ENCODE peak calls at places on chromosomes 11 and 22, in six cellular contexts. Z, I, U, J, T and A are unnamed samples.

GRCh38 chr11:14150878-14151277 is 188.4 kb downstream of the SPON1 start:
- DNase-seq in Z (no peak), I (no peak), U (no peak), J (no peak), T (no peak), A (no peak)

GRCh38 chr22:50228366-50228765 is 16.5 kb downstream of the TUBGCP6 start:
- DNase-seq in Z (no peak), I (no peak), U (no peak), J (no peak), T (no peak), A (no peak)

GRCh38 chr22:30486661-30487115 is 14.9 kb upstream of the SEC14L3 start:
- DNase-seq in Z (no peak), I (no peak), U (no peak), J (no peak), T (peak), A (no peak)

GRCh38 chr22:20545681-20546521 is 38.5 kb downstream of the MED15 start:
- DNase-seq in Z (no peak), I (no peak), U (no peak), J (no peak), T (no peak), A (no peak)

GRCh38 chr11:57618438-57618837 is 21.0 kb downstream of the SERPING1 start:
- DNase-seq in Z (no peak), I (no peak), U (no peak), J (no peak), T (no peak), A (no peak)

GRCh38 chr22:37266581-37267127 is 15.7 kb upstream of the CYTH4 start:
- DNase-seq in Z (no peak), I (no peak), U (no peak), J (no peak), T (no peak), A (no peak)

GRCh38 chr22:20996031-20996410 is 5.9 kb downstream of the THAP7 start:
- DNase-seq in Z (no peak), I (no peak), U (no peak), J (no peak), T (no peak), A (no peak)

GRCh38 chr11:43403357-43404231 is 44.9 kb downstream of the TTC17 start:
- DNase-seq in Z (no peak), I (no peak), U (no peak), J (no peak), T (no peak), A (no peak)

GRCh38 chr11:63996512-63996911 is 10.3 kb downstream of the OTUB1 start:
- DNase-seq in Z (peak), I (no peak), U (no peak), J (no peak), T (no peak), A (no peak)
- TF ChIP-seq CTCF in Z (no peak), I (no peak), U (no peak), J (no peak), T (no peak), A (no peak)

GRCh38 chr11:101975734-101976133 is 59.4 kb upstream of the ANGPTL5 start:
- DNase-seq in Z (no peak), I (no peak), U (no peak), J (no peak), T (no peak), A (no peak)

GRCh38 chr11:101974771-101975170 is 58.4 kb upstream of the ANGPTL5 start:
- DNase-seq in Z (no peak), I (no peak), U (no peak), J (no peak), T (no peak), A (no peak)

DNA sequence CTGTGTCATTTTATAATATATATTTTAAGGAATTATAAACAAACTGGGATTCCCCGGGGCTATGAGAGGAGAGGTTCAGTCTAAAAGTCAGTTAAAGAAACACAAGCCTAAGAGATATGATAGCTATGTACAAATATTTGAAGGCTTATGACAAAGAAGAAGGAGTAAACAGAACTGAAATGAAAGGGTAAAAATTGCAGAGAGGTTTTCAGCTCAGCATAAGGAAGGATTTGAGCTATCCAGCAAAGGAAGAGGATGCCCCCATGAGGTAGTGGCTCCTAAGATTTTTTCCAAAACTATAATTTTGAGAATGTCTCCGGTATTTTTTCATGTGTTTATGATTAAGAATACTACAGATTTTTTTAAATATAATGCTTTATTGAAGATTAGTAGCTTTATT is 57.9 kb upstream of the ANGPTL5 start:
- DNase-seq in Z (no peak), I (peak), U (no peak), J (no peak), T (no peak), A (no peak)
- TF ChIP-seq CTCF in Z (no peak), I (peak), U (no peak), J (no peak), T (no peak), A (no peak)

GRCh38 chr11:3046190-3046589 is 11.0 kb downstream of the CARS1 start:
- DNase-seq in Z (no peak), I (no peak), U (peak), J (no peak), T (no peak), A (peak)
- TF ChIP-seq CTCF in Z (no peak), I (no peak), U (no peak), J (no peak), T (no peak), A (peak)

DNA sequence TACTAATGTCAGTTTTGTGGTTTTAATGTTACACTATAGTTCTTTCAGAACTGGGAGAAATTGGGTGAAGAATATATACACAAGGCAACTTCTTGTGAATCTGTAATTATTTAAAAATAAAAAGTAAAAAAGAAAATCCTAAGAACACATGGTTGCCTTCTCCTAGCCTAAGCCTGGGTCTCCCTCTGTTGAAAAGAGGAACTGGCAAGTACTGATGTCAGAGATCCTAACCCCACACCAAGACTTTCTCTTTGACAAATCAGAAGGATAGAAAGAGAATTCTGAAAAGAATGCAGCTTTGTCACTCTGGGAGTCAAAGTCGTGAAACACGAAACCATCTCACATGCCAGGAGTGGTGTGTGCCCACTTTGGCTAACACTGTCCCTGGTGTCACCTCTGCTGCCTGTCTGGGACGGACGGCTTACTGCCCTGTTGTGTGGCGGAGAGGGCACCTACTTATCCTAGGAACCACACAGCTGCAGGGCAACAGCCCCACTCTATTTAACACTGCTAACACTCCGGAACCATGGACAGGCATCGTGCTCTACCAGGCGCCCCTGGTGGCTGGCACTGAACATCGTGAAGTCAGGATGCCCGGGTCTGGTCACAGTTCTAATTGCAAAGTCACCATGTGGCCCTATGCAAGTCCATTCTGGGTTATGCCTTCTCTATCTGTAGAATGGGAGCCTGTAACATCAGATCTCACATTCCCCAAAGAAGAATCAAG is 108.8 kb upstream of the CD82 start:
- DNase-seq in Z (no peak), I (no peak), U (peak), J (no peak), T (peak), A (peak)
- TF ChIP-seq CTCF in Z (peak), I (peak), U (peak), J (no peak), T (no peak), A (peak)

GRCh38 chr11:117081908-117082307 is 16.3 kb downstream of the SIK3 start:
- DNase-seq in Z (no peak), I (no peak), U (no peak), J (no peak), T (no peak), A (no peak)
- TF ChIP-seq CTCF in Z (peak), I (no peak), U (no peak), J (no peak), T (no peak), A (peak)

DNA sequence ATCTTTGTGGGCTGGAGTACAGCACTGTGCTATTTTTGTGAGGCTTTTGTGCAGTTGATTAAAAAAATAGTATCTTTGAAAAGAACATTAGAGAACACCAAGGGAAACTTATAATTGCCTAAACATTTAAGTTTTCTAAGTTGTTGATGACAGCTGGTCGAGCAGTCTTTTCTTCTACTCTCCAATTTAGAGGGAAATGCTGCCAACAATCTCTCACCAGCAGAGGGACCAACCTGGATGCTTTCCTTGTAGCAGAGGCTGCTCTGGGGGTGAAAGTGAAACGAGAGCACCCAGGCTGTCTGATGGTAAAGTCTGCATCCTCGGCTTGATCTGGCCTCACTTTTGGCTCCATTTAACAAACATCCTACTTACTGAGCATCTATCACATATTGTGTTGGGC is 1286.5 kb upstream of the TENM4 start:
- DNase-seq in Z (no peak), I (no peak), U (peak), J (no peak), T (peak), A (peak)
- TF ChIP-seq CTCF in Z (peak), I (peak), U (no peak), J (no peak), T (peak), A (peak)

DNA sequence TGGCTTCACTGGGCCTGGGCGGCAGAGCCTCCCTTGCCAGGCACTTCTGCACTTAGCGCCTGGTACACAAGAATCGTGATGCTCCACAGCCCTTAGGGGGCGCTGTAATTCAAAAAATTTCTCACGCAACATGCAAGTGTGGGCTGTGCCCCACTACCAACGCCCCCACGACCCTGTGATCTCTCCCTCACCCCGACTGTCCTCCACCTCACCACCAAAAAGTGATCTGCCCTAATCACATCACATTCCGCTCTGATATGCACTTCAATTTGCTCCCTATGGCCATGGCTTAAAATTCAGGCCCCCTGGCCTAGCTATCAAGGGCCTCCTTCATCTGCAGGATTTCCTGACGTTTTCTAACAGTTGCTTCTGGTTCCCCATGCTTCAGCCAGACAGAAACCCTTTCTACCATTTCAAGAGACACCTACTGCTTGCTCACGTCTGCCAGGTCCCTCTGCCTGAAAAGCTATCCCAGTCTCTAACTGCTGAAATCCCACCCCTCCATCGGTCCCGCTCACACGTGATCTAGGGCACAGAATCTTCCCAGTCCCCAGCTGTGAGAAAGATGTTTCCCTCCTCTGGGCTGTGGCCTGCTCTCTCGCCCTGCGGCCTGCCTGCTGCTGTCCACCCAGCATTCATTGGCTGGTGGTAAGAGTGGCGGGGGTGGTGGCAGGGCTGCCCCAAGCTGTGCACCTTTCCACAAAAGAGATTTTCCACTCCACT is 27.9 kb upstream of the LRRC32 start:
- DNase-seq in Z (no peak), I (no peak), U (peak), J (no peak), T (no peak), A (peak)
- TF ChIP-seq CTCF in Z (peak), I (no peak), U (peak), J (no peak), T (no peak), A (peak)

GRCh38 chr11:39724404-39724803 is 1735.0 kb downstream of the LRRC4C start:
- DNase-seq in Z (no peak), I (no peak), U (no peak), J (no peak), T (no peak), A (no peak)
- TF ChIP-seq CTCF in Z (peak), I (no peak), U (no peak), J (no peak), T (no peak), A (peak)

DNA sequence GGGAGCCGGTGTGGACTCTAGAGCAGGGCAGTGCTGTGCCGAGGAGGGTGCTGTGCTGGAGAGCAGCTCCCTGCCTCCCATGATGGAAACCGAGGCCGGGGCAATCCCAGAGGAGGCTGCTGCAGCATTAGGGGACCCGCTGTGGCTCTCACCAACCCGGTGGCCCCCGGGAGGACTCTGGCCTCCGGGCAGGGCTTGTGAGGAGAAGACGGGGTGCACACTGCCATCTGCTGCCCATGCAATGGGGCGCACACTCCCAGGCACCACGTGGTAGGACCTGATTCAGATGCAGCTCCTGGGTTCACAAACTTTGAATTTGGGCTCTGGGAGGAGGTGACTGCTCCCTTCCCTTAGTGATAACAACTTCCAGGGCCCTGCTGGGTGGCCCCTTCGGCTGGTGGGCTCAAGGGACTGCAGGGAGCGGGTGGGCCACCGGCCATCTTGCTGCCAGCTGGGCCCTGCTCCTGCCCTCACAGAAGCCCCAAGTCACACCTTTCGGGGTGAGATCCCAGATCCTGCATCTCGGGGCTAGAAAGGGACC is 93.8 kb upstream of the FGF3 start:
- DNase-seq in Z (no peak), I (no peak), U (peak), J (no peak), T (peak), A (no peak)
- TF ChIP-seq CTCF in Z (peak), I (peak), U (no peak), J (no peak), T (peak), A (no peak)